ENCODE peak calls at places on chromosomes 5 and 9, in six cellular contexts. One of them, this sample, is unnamed.

GRCh38 chr9:2016411-2017208 is 1.5 kb downstream of the SMARCA2 start:
- DNase-seq in natural killer cell: peak
- DNase-seq in Calu3: peak
- DNase-seq in posterior cingulate gyrus: peak
- DNase-seq in activated B cell treated with CpG ODN at 0.5 μM for 24 hours: peak
- DNase-seq in anterior cingulate cortex: peak
- DNase-seq in this sample: no peak

GRCh38 chr9:130428096-130428665 is 16.6 kb upstream of the ASS1 start:
- DNase-seq in natural killer cell: no peak
- DNase-seq in Calu3: no peak
- DNase-seq in posterior cingulate gyrus: no peak
- DNase-seq in activated B cell treated with CpG ODN at 0.5 μM for 24 hours: no peak
- DNase-seq in anterior cingulate cortex: no peak
- DNase-seq in this sample: no peak

GRCh38 chr5:176162206-176162605 is 76.0 kb upstream of the SIMC1 start:
- DNase-seq in natural killer cell: no peak
- DNase-seq in Calu3: no peak
- DNase-seq in posterior cingulate gyrus: no peak
- DNase-seq in activated B cell treated with CpG ODN at 0.5 μM for 24 hours: no peak
- DNase-seq in anterior cingulate cortex: no peak
- DNase-seq in this sample: no peak

GRCh38 chr5:17928571-17928970 is 294.3 kb downstream of the TAF11L14 start:
- DNase-seq in natural killer cell: no peak
- DNase-seq in Calu3: no peak
- DNase-seq in posterior cingulate gyrus: peak
- DNase-seq in activated B cell treated with CpG ODN at 0.5 μM for 24 hours: no peak
- DNase-seq in anterior cingulate cortex: no peak
- DNase-seq in this sample: no peak

GRCh38 chr9:35935755-35936509 is 22.0 kb downstream of the OR2S2 start:
- DNase-seq in natural killer cell: no peak
- DNase-seq in Calu3: no peak
- DNase-seq in posterior cingulate gyrus: no peak
- DNase-seq in activated B cell treated with CpG ODN at 0.5 μM for 24 hours: no peak
- DNase-seq in anterior cingulate cortex: no peak
- DNase-seq in this sample: no peak

GRCh38 chr5:109529520-109529919 is 119.7 kb upstream of the PJA2 start:
- DNase-seq in natural killer cell: no peak
- DNase-seq in Calu3: no peak
- DNase-seq in posterior cingulate gyrus: no peak
- DNase-seq in activated B cell treated with CpG ODN at 0.5 μM for 24 hours: no peak
- DNase-seq in anterior cingulate cortex: no peak
- DNase-seq in this sample: no peak

GRCh38 chr5:127838661-127839060 is 135.5 kb downstream of the CCDC192 start:
- DNase-seq in natural killer cell: no peak
- DNase-seq in Calu3: peak
- DNase-seq in posterior cingulate gyrus: no peak
- DNase-seq in activated B cell treated with CpG ODN at 0.5 μM for 24 hours: no peak
- DNase-seq in anterior cingulate cortex: no peak
- DNase-seq in this sample: no peak

GRCh38 chr5:24005384-24005783 is 498.0 kb downstream of the PRDM9 start:
- DNase-seq in natural killer cell: no peak
- DNase-seq in Calu3: no peak
- DNase-seq in posterior cingulate gyrus: no peak
- DNase-seq in activated B cell treated with CpG ODN at 0.5 μM for 24 hours: no peak
- DNase-seq in anterior cingulate cortex: no peak
- DNase-seq in this sample: no peak

GRCh38 chr9:1005043-1005667 is 28.7 kb downstream of the DMRT3 start:
- DNase-seq in natural killer cell: no peak
- DNase-seq in Calu3: peak
- DNase-seq in posterior cingulate gyrus: no peak
- DNase-seq in activated B cell treated with CpG ODN at 0.5 μM for 24 hours: no peak
- DNase-seq in anterior cingulate cortex: no peak
- DNase-seq in this sample: no peak

GRCh38 chr9:16787724-16788123 is 82.7 kb downstream of the BNC2 start:
- DNase-seq in natural killer cell: no peak
- DNase-seq in Calu3: no peak
- DNase-seq in posterior cingulate gyrus: no peak
- DNase-seq in activated B cell treated with CpG ODN at 0.5 μM for 24 hours: no peak
- DNase-seq in anterior cingulate cortex: no peak
- DNase-seq in this sample: no peak

GRCh38 chr5:133943475-133943817 is 25.0 kb downstream of the C5orf15 start:
- DNase-seq in natural killer cell: no peak
- DNase-seq in Calu3: no peak
- DNase-seq in posterior cingulate gyrus: no peak
- DNase-seq in activated B cell treated with CpG ODN at 0.5 μM for 24 hours: no peak
- DNase-seq in anterior cingulate cortex: no peak
- DNase-seq in this sample: no peak

GRCh38 chr5:168713051-168713450 is 133.9 kb upstream of the PANK3 start:
- DNase-seq in natural killer cell: no peak
- DNase-seq in Calu3: no peak
- DNase-seq in posterior cingulate gyrus: no peak
- DNase-seq in activated B cell treated with CpG ODN at 0.5 μM for 24 hours: no peak
- DNase-seq in anterior cingulate cortex: no peak
- DNase-seq in this sample: no peak

GRCh38 chr9:127567898-127568617 is 44.0 kb upstream of the STXBP1 start:
- DNase-seq in natural killer cell: no peak
- DNase-seq in Calu3: no peak
- DNase-seq in posterior cingulate gyrus: peak
- DNase-seq in activated B cell treated with CpG ODN at 0.5 μM for 24 hours: no peak
- DNase-seq in anterior cingulate cortex: no peak
- DNase-seq in this sample: no peak

GRCh38 chr9:135971106-135971766 is 10.1 kb upstream of the UBAC1 start:
- DNase-seq in natural killer cell: no peak
- DNase-seq in Calu3: no peak
- DNase-seq in posterior cingulate gyrus: no peak
- DNase-seq in activated B cell treated with CpG ODN at 0.5 μM for 24 hours: no peak
- DNase-seq in anterior cingulate cortex: no peak
- DNase-seq in this sample: no peak

GRCh38 chr5:84383816-84384603 is 670 bp downstream of the EDIL3 start:
- DNase-seq in natural killer cell: no peak
- DNase-seq in Calu3: no peak
- DNase-seq in posterior cingulate gyrus: peak
- DNase-seq in activated B cell treated with CpG ODN at 0.5 μM for 24 hours: no peak
- DNase-seq in anterior cingulate cortex: peak
- DNase-seq in this sample: no peak

GRCh38 chr5:171207256-171207866 is 101.7 kb upstream of the TLX3 start:
- DNase-seq in natural killer cell: no peak
- DNase-seq in Calu3: peak
- DNase-seq in posterior cingulate gyrus: no peak
- DNase-seq in activated B cell treated with CpG ODN at 0.5 μM for 24 hours: no peak
- DNase-seq in anterior cingulate cortex: no peak
- DNase-seq in this sample: no peak

GRCh38 chr9:138044485-138045383 is 167.2 kb downstream of the CACNA1B start:
- DNase-seq in natural killer cell: no peak
- DNase-seq in Calu3: no peak
- DNase-seq in posterior cingulate gyrus: peak
- DNase-seq in activated B cell treated with CpG ODN at 0.5 μM for 24 hours: peak
- DNase-seq in anterior cingulate cortex: peak
- DNase-seq in this sample: no peak

GRCh38 chr5:54249210-54250028 is 61.0 kb downstream of the ARL15 start:
- DNase-seq in natural killer cell: no peak
- DNase-seq in Calu3: peak
- DNase-seq in posterior cingulate gyrus: no peak
- DNase-seq in activated B cell treated with CpG ODN at 0.5 μM for 24 hours: no peak
- DNase-seq in anterior cingulate cortex: no peak
- DNase-seq in this sample: peak

GRCh38 chr9:134868751-134869553 is 11.7 kb upstream of the FCN2 start:
- DNase-seq in natural killer cell: no peak
- DNase-seq in Calu3: no peak
- DNase-seq in posterior cingulate gyrus: no peak
- DNase-seq in activated B cell treated with CpG ODN at 0.5 μM for 24 hours: no peak
- DNase-seq in anterior cingulate cortex: no peak
- DNase-seq in this sample: no peak

GRCh38 chr9:2241875-2242741 is 227.0 kb downstream of the SMARCA2 start:
- DNase-seq in natural killer cell: peak
- DNase-seq in Calu3: peak
- DNase-seq in posterior cingulate gyrus: peak
- DNase-seq in activated B cell treated with CpG ODN at 0.5 μM for 24 hours: peak
- DNase-seq in anterior cingulate cortex: peak
- DNase-seq in this sample: peak

GRCh38 chr9:79962150-79962549 is 390.4 kb downstream of the TLE4 start:
- DNase-seq in natural killer cell: no peak
- DNase-seq in Calu3: no peak
- DNase-seq in posterior cingulate gyrus: no peak
- DNase-seq in activated B cell treated with CpG ODN at 0.5 μM for 24 hours: no peak
- DNase-seq in anterior cingulate cortex: no peak
- DNase-seq in this sample: no peak

GRCh38 chr5:155082401-155082800 is 68.8 kb downstream of the KIF4B start:
- DNase-seq in natural killer cell: no peak
- DNase-seq in Calu3: no peak
- DNase-seq in posterior cingulate gyrus: no peak
- DNase-seq in activated B cell treated with CpG ODN at 0.5 μM for 24 hours: no peak
- DNase-seq in anterior cingulate cortex: no peak
- DNase-seq in this sample: no peak

GRCh38 chr9:128149951-128150593 is 819 bp downstream of the LCN2 start:
- DNase-seq in natural killer cell: no peak
- DNase-seq in Calu3: no peak
- DNase-seq in posterior cingulate gyrus: peak
- DNase-seq in activated B cell treated with CpG ODN at 0.5 μM for 24 hours: no peak
- DNase-seq in anterior cingulate cortex: no peak
- DNase-seq in this sample: no peak

GRCh38 chr5:75510836-75511434 is 494 bp downstream of the CERT1 start:
- DNase-seq in natural killer cell: peak
- DNase-seq in Calu3: peak
- DNase-seq in posterior cingulate gyrus: no peak
- DNase-seq in activated B cell treated with CpG ODN at 0.5 μM for 24 hours: peak
- DNase-seq in anterior cingulate cortex: peak
- DNase-seq in this sample: no peak

GRCh38 chr5:35239476-35239875 is 9.2 kb upstream of the PRLR start:
- DNase-seq in natural killer cell: no peak
- DNase-seq in Calu3: no peak
- DNase-seq in posterior cingulate gyrus: no peak
- DNase-seq in activated B cell treated with CpG ODN at 0.5 μM for 24 hours: no peak
- DNase-seq in anterior cingulate cortex: no peak
- DNase-seq in this sample: no peak

GRCh38 chr9:110257097-110257955 is 1.0 kb upstream of the TXN start:
- DNase-seq in natural killer cell: no peak
- DNase-seq in Calu3: no peak
- DNase-seq in posterior cingulate gyrus: peak
- DNase-seq in activated B cell treated with CpG ODN at 0.5 μM for 24 hours: no peak
- DNase-seq in anterior cingulate cortex: peak
- DNase-seq in this sample: no peak

This sample was measured in NCI-H2029 treated with DMSO at 0.1 percent for 48 hours.